ENCODE peak calls at places on chromosomes 1 and 21, in nine cellular contexts. S is M059J, M is left colon, Y is substantia nigra, P is T-helper 1 cell, B is endothelial cell of umbilical vein, U is stromal cell of bone marrow, Z is NCI-H345, L is fibroblast of the conjunctiva. Q is an unnamed sample.
A peak's percentile ranks its signal among the peaks of the same experiment; 100 is the strongest.

GRCh38 chr1:155022927-155023236 is 10.7 kb downstream of the DCST2 start:
- DNase-seq in U (no peak), L (no peak), Y (no peak), S (peak; percentile 47), M (no peak), P (no peak), B (no peak), Z (peak; percentile 94), Q (no peak)

GRCh38 chr1:234647245-234647644 is 37.3 kb upstream of the IRF2BP2 start:
- DNase-seq in L (no peak), Y (no peak), P (no peak), U (no peak), M (no peak), Z (peak; percentile 84), S (no peak), B (no peak), Q (peak; percentile 84)

GRCh38 chr1:23556661-23557470 is 2.4 kb downstream of the ID3 start:
- DNase-seq in B (peak; percentile 82), Z (no peak), L (no peak), M (no peak), Y (no peak), P (no peak), S (peak; percentile 95), U (no peak), Q (no peak)

GRCh38 chr1:36408479-36408878 is 10.8 kb upstream of the LSM10 start:
- DNase-seq in Z (no peak), B (no peak), S (peak; percentile 85), M (no peak), U (no peak), Y (no peak), P (no peak), L (no peak), Q (no peak)

GRCh38 chr1:14915356-14916054 is 238.0 kb upstream of the TMEM51 start:
- DNase-seq in M (peak; percentile 54), B (peak; percentile 47), Y (peak; percentile 40), Z (peak; percentile 38), U (no peak), P (no peak), S (peak; percentile 55), L (no peak), Q (no peak)

GRCh38 chr1:154352581-154353459 is 27.5 kb downstream of the ATP8B2 start:
- DNase-seq in Z (peak; percentile 61), M (peak; percentile 76), S (peak; percentile 60), Y (peak; percentile 13), P (no peak), L (no peak), B (peak; percentile 56), U (peak; percentile 11), Q (no peak)

GRCh38 chr21:39077816-39078215 is 105.4 kb downstream of the PSMG1 start:
- DNase-seq in U (no peak), M (no peak), S (peak; percentile 39), L (no peak), Y (no peak), B (no peak), P (no peak), Z (no peak), Q (no peak)

GRCh38 chr1:10781137-10781536 is 15.3 kb downstream of the CASZ1 start:
- DNase-seq in M (no peak), Y (no peak), P (no peak), L (no peak), Z (no peak), U (no peak), S (no peak), B (no peak), Q (no peak)

GRCh38 chr1:213669964-213670691 is 317.6 kb upstream of the PROX1 start:
- DNase-seq in Z (peak; percentile 88), P (no peak), M (peak; percentile 45), L (no peak), U (no peak), S (no peak), Y (no peak), B (no peak), Q (peak; percentile 59)

GRCh38 chr21:45525153-45525909 is 16.9 kb downstream of the SLC19A1 start:
- DNase-seq in L (no peak), B (no peak), U (no peak), Z (no peak), Y (no peak), M (peak; percentile 81), S (no peak), P (peak; percentile 2), Q (no peak)

GRCh38 chr1:30840904-30841598 is 67.5 kb downstream of the SDC3 start:
- DNase-seq in L (no peak), U (no peak), S (peak; percentile 42), P (no peak), B (peak; percentile 95), Y (no peak), M (no peak), Z (no peak), Q (no peak)

GRCh38 chr1:244087021-244087560 is 36.0 kb downstream of the ZBTB18 start:
- DNase-seq in L (no peak), Y (no peak), B (no peak), P (no peak), S (no peak), Z (no peak), M (no peak), U (no peak), Q (no peak)

GRCh38 chr1:151680391-151680790 is 36.2 kb downstream of the CELF3 start:
- DNase-seq in P (no peak), B (no peak), Y (no peak), S (peak; percentile 53), L (no peak), M (no peak), Z (no peak), U (no peak), Q (no peak)

GRCh38 chr1:32919811-32920733 is 18.9 kb upstream of the TMEM54 start:
- DNase-seq in Y (no peak), Z (no peak), B (no peak), M (no peak), S (peak; percentile 59), U (no peak), P (no peak), L (peak; percentile 28), Q (no peak)